ENCODE peak calls at places on chromosomes 12 and 14, in six cellular contexts. D is GM20000, K is psoas muscle, M is RCC 7860, H is omental fat pad, V is mammary epithelial cell. L is an unnamed sample.

GRCh38 chr12:120761581-120761980 is 36.0 kb downstream of the ACADS start:
- DNase-seq in D (no peak), K (no peak), M (no peak), H (no peak), V (peak; percentile 59), L (peak; percentile 53)

GRCh38 chr12:15662303-15662980 is 126.7 kb downstream of the EPS8 start:
- DNase-seq in D (no peak), K (no peak), M (peak; percentile 89), H (no peak), V (peak; percentile 93), L (peak; percentile 90)

GRCh38 chr12:69519871-69520270 is 49.7 kb downstream of the FRS2 start:
- DNase-seq in D (no peak), K (no peak), M (no peak), H (no peak), V (peak; percentile 90), L (no peak)

GRCh38 chr12:106642991-106643390 is 60.2 kb downstream of the RFX4 start:
- DNase-seq in D (no peak), K (no peak), M (no peak), H (no peak), V (no peak), L (no peak)

GRCh38 chr12:57803317-57803893 is 15.1 kb downstream of the AVIL start:
- DNase-seq in D (peak; percentile 38), K (peak; percentile 55), M (peak; percentile 9), H (no peak), V (peak; percentile 42), L (no peak)

GRCh38 chr12:127559349-127560040 is 707.5 kb upstream of the TMEM132C start:
- DNase-seq in D (no peak), K (no peak), M (peak; percentile 86), H (no peak), V (peak; percentile 78), L (peak; percentile 81)

GRCh38 chr12:85866929-85867776 is 6.9 kb upstream of the NTS start:
- DNase-seq in D (peak; percentile 38), K (no peak), M (peak; percentile 18), H (no peak), V (peak; percentile 54), L (peak; percentile 48)

GRCh38 chr14:81412779-81413178 is 12.7 kb upstream of the STON2 start:
- DNase-seq in D (no peak), K (no peak), M (no peak), H (no peak), V (no peak), L (peak; percentile 34)

GRCh38 chr14:103130965-103131364 is 7.7 kb downstream of the TNFAIP2 start:
- DNase-seq in D (no peak), K (peak; percentile 58), M (no peak), H (no peak), V (peak; percentile 85), L (peak; percentile 85)

GRCh38 chr12:42612258-42612608 is 22.7 kb upstream of the PRICKLE1 start:
- DNase-seq in D (no peak), K (no peak), M (no peak), H (no peak), V (no peak), L (no peak)

GRCh38 chr12:102769323-102769916 is 147.6 kb downstream of the PAH start:
- DNase-seq in D (peak; percentile 60), K (peak; percentile 58), M (peak; percentile 31), H (no peak), V (peak; percentile 28), L (peak; percentile 37)

GRCh38 chr12:27331927-27332324 is 710 bp upstream of the BMAL2 start:
- DNase-seq in D (no peak), K (no peak), M (no peak), H (no peak), V (peak; percentile 42), L (no peak)

GRCh38 chr12:13799574-13799973 is 181.8 kb downstream of the GRIN2B start:
- DNase-seq in D (no peak), K (no peak), M (no peak), H (no peak), V (no peak), L (no peak)

GRCh38 chr14:68248481-68249255 is 429.1 kb downstream of the RAD51B start:
- DNase-seq in D (peak; percentile 45), K (peak; percentile 79), M (peak; percentile 59), H (no peak), V (peak; percentile 35), L (peak; percentile 64)

GRCh38 chr12:32032205-32032810 is 73.1 kb downstream of the RESF1 start:
- DNase-seq in D (no peak), K (no peak), M (no peak), H (no peak), V (no peak), L (no peak)

GRCh38 chr14:95958105-95958504 is 81.1 kb upstream of the C14orf132 start:
- DNase-seq in D (no peak), K (no peak), M (no peak), H (no peak), V (no peak), L (no peak)

GRCh38 chr14:23286904-23287479 is 1.1 kb upstream of the HOMEZ start:
- DNase-seq in D (no peak), K (no peak), M (no peak), H (no peak), V (no peak), L (no peak)

GRCh38 chr12:113194971-113195391 is 9.5 kb downstream of the RITA1 start:
- DNase-seq in D (no peak), K (no peak), M (peak; percentile 64), H (no peak), V (no peak), L (peak; percentile 35)

GRCh38 chr14:65098586-65098985 is 3.7 kb downstream of the MAX start:
- DNase-seq in D (peak; percentile 53), K (no peak), M (no peak), H (no peak), V (peak; percentile 9), L (peak; percentile 13)

GRCh38 chr12:59737725-59738463 is 142.1 kb downstream of the SLC16A7 start:
- DNase-seq in D (no peak), K (no peak), M (no peak), H (no peak), V (peak; percentile 10), L (no peak)

L was measured in kidney glomerular epithelial cell.